ENCODE peak calls at places on chromosomes 11 and 22, in five cellular contexts. B is prostate gland, I is heart left ventricle, R is GM23338, W is PC-3. P is an unnamed sample.

GRCh38 chr11:45885274-45885920 is at the start of gene MAPK8IP1:
- DNase-seq in B (peak; percentile 34), I (peak; percentile 65), R (peak; percentile 88), W (peak; percentile 41), P (peak; percentile 63)

GRCh38 chr11:87252869-87253268 is 215.1 kb downstream of the TMEM135 start:
- DNase-seq in B (no peak), I (no peak), R (no peak), W (peak; percentile 47), P (no peak)

GRCh38 chr22:38766076-38766777 is 10.4 kb upstream of the SUN2 start:
- DNase-seq in B (peak; percentile 68), I (no peak), R (peak; percentile 93), W (peak; percentile 82), P (peak; percentile 89)

GRCh38 chr22:38180841-38181452 is 683 bp downstream of the PLA2G6 start:
- DNase-seq in B (peak; percentile 37), I (no peak), R (peak; percentile 49), W (peak; percentile 56), P (peak; percentile 65)

GRCh38 chr11:79182794-79183193 is 258.0 kb downstream of the TENM4 start:
- DNase-seq in B (no peak), I (no peak), R (no peak), W (no peak), P (no peak)

GRCh38 chr22:46346680-46347405 is 11.3 kb downstream of the TRMU start:
- DNase-seq in B (no peak), I (peak; percentile 86), R (no peak), W (no peak), P (no peak)

GRCh38 chr22:23388492-23389009 is 191.5 kb downstream of the IGLL1 start:
- DNase-seq in B (no peak), I (no peak), R (no peak), W (no peak), P (no peak)

GRCh38 chr11:115222218-115222862 is 281.9 kb downstream of the CADM1 start:
- DNase-seq in B (no peak), I (no peak), R (peak; percentile 28), W (peak; percentile 44), P (no peak)

GRCh38 chr11:83241291-83241946 is 44.7 kb downstream of the CCDC90B start:
- DNase-seq in B (peak; percentile 52), I (peak; percentile 52), R (peak; percentile 88), W (peak; percentile 86), P (peak; percentile 76)

GRCh38 chr22:31812977-31813605 is 59.3 kb downstream of the DEPDC5 start:
- DNase-seq in B (no peak), I (no peak), R (no peak), W (no peak), P (no peak)

GRCh38 chr22:36182056-36182455 is 19.6 kb downstream of the APOL4 start:
- DNase-seq in B (no peak), I (no peak), R (no peak), W (no peak), P (no peak)

GRCh38 chr22:41801886-41802285 is 1.4 kb downstream of the CCDC134 start:
- DNase-seq in B (no peak), I (no peak), R (no peak), W (peak; percentile 2), P (no peak)

GRCh38 chr11:3964056-3964455 is 108.6 kb downstream of the STIM1 start:
- DNase-seq in B (no peak), I (no peak), R (no peak), W (no peak), P (no peak)

GRCh38 chr22:30425616-30426394 is at the start of gene MTFP1:
- DNase-seq in B (peak; percentile 35), I (peak; percentile 68), R (peak; percentile 95), W (peak; percentile 59), P (peak; percentile 59)

GRCh38 chr11:9691865-9692264 is 28.0 kb downstream of the SWAP70 start:
- DNase-seq in B (no peak), I (no peak), R (no peak), W (peak; percentile 68), P (no peak)

GRCh38 chr11:110431212-110432073 is 1.7 kb downstream of the FDX1 start:
- DNase-seq in B (no peak), I (no peak), R (no peak), W (peak; percentile 48), P (no peak)

GRCh38 chr11:122202951-122203456 is 87.0 kb upstream of the BLID start:
- DNase-seq in B (peak; percentile 39), I (peak; percentile 68), R (peak; percentile 86), W (peak; percentile 95), P (peak; percentile 76)

DNA sequence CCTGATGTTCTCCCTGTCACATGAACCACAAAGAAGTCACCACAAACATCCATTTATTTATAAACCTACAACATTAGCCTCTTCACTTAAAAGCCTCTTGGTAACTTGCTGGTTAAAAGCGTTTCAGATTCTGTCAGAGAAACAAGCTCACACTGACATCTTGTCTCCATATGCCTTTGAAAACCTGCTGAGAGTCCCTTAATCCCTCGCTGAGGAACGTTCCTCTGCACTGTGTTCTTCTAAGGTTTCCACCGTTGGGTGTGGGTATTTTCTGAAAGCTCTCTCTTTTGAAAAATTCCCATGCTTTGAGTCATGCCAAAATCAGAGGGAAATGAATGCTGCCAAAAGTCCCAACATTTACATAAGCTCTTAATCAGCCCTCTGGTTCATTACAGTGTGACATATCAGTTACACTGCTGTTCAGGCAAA is 149.8 kb downstream of the CCDC34 start:
- DNase-seq in B (no peak), I (no peak), R (no peak), W (peak; percentile 92), P (no peak)
- H3K4me1 ChIP-seq in B (no peaks in the 10 kb centered on the region), I (peaks cover 7% of the 10 kb centered on the region), R (peaks cover 12% of the 10 kb centered on the region), W (peaks cover 33% of the 10 kb centered on the region), P (peaks cover 62% of the 10 kb centered on the region)

GRCh38 chr22:43533656-43534428 is 122.0 kb downstream of the MPPED1 start:
- DNase-seq in B (no peak), I (no peak), R (no peak), W (no peak), P (no peak)

GRCh38 chr22:43535336-43535735 is 123.5 kb downstream of the MPPED1 start:
- DNase-seq in B (no peak), I (no peak), R (no peak), W (no peak), P (no peak)

GRCh38 chr22:43537019-43537585 is 125.3 kb downstream of the MPPED1 start:
- DNase-seq in B (no peak), I (no peak), R (no peak), W (peak; percentile 39), P (peak; percentile 23)

GRCh38 chr22:43534916-43535315 is 123.1 kb downstream of the MPPED1 start:
- DNase-seq in B (no peak), I (no peak), R (no peak), W (no peak), P (no peak)

GRCh38 chr22:43535741-43536140 is 123.9 kb downstream of the MPPED1 start:
- DNase-seq in B (no peak), I (no peak), R (no peak), W (no peak), P (no peak)
- H3K27ac ChIP-seq in B (no peak overlapping the region), I (no peak overlapping the region), R (no peak overlapping the region), W (no peak overlapping the region), P (no peak overlapping the region)

GRCh38 chr22:20566420-20567260 is 59.2 kb downstream of the MED15 start:
- DNase-seq in B (peak; percentile 68), I (peak; percentile 15), R (no peak), W (peak; percentile 87), P (peak; percentile 73)
- H3K36me3 ChIP-seq in B (no peaks in the 10 kb centered on the region), I (peaks cover 53% of the 10 kb centered on the region), R (peaks cover 13% of the 10 kb centered on the region), W (peaks cover 46% of the 10 kb centered on the region), P (peaks cover 73% of the 10 kb centered on the region)

GRCh38 chr22:19763141-19764049 is 2.8 kb downstream of the TBX1 start:
- DNase-seq in B (no peak), I (no peak), R (peak; percentile 45), W (no peak), P (no peak)

GRCh38 chr22:19765477-19766234 is 5.1 kb downstream of the TBX1 start:
- DNase-seq in B (no peak), I (peak; percentile 47), R (peak; percentile 72), W (no peak), P (no peak)

GRCh38 chr22:19766235-19766505 is 5.6 kb downstream of the TBX1 start:
- DNase-seq in B (no peak), I (no peak), R (peak; percentile 48), W (no peak), P (no peak)

GRCh38 chr22:19764050-19764593 is 3.5 kb downstream of the TBX1 start:
- DNase-seq in B (no peak), I (no peak), R (peak; percentile 31), W (no peak), P (no peak)

DNA sequence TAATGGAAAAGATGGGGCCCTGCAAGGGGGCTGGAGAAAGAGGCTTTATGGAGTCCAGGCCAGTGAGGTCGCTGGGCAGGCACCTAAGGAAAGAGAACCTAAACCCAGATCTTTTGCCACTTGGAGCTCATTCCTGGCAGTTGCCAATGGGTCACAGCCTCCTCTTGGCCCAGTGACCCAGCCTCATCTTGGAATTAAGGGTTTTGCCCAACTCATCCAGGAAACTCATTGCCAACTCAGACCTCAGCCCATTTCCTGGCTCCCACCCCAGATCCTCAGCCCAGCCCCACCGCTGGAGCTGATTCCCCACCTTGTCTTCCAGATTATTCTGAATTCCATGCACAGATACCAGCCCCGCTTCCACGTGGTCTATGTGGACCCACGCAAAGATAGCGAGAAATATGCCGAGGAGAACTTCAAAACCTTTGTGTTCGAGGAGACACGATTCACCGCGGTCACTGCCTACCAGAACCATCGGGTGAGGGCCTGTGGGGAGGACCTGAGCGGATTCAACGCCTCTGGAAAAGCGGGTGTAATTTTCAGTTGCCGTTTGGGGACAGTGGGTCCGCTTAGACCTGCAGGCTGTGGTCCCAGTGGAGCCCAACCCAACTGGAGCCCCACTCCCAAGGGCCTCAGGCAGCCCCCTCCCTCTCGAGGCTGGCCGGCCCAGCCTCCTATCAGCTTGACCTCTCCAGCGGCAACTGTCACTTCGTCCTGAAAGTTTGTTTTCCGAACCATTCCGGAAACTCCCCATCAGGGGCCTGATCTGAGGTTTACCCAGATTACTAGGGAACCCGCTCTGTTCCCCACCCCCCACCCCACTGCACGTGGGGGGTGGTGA is 4.3 kb downstream of the TBX1 start:
- DNase-seq in B (no peak), I (no peak), R (peak; percentile 66), W (no peak), P (no peak)
- H3K4me1 ChIP-seq in B (no peaks in the 10 kb centered on the region), I (peaks cover 19% of the 10 kb centered on the region), R (peaks cover 42% of the 10 kb centered on the region), W (peaks cover 7% of the 10 kb centered on the region), P (peaks cover 6% of the 10 kb centered on the region)

GRCh38 chr11:69280451-69280850 is 13.5 kb upstream of the MYEOV start:
- DNase-seq in B (no peak), I (no peak), R (no peak), W (peak; percentile 85), P (no peak)
- H3K27ac ChIP-seq in B (no peak overlapping the region), I (no peak overlapping the region), R (no peak overlapping the region), W (peak overlapping the region; percentile 93), P (no peak overlapping the region)

GRCh38 chr22:32854351-32854804 is 52.9 kb downstream of the TIMP3 start:
- DNase-seq in B (no peak), I (peak; percentile 62), R (no peak), W (no peak), P (no peak)
- H3K36me3 ChIP-seq in B (peaks cover 11% of the 10 kb centered on the region), I (peaks cover 27% of the 10 kb centered on the region), R (no peaks in the 10 kb centered on the region), W (no peaks in the 10 kb centered on the region), P (peaks cover 50% of the 10 kb centered on the region)